ENCODE peak calls at places on chromosomes 11 and 22, in four cellular contexts. One of them, this sample, is unnamed.

GRCh38 chr22:43326342-43326825 is 16.8 kb downstream of the SCUBE1 start:
- DNase-seq in spleen: peak
- DNase-seq in sigmoid colon: no peak
- DNase-seq in endothelial cell of umbilical vein: peak
- DNase-seq in this sample: no peak

GRCh38 chr11:17853280-17853679 is 118.7 kb downstream of the KCNC1 start:
- DNase-seq in sigmoid colon: no peak
- DNase-seq in endothelial cell of umbilical vein: no peak
- DNase-seq in spleen: no peak
- DNase-seq in this sample: no peak

GRCh38 chr11:96098511-96099241 is 174.8 kb upstream of the MTMR2 start:
- DNase-seq in endothelial cell of umbilical vein: no peak
- DNase-seq in spleen: no peak
- DNase-seq in sigmoid colon: no peak
- DNase-seq in this sample: no peak

GRCh38 chr11:116936754-116937153 is 99.3 kb upstream of the APOA1 start:
- DNase-seq in sigmoid colon: no peak
- DNase-seq in endothelial cell of umbilical vein: no peak
- DNase-seq in spleen: no peak
- DNase-seq in this sample: no peak

GRCh38 chr11:113415343-113415742 is 27.8 kb downstream of the ANKK1 start:
- DNase-seq in endothelial cell of umbilical vein: no peak
- DNase-seq in spleen: peak
- DNase-seq in sigmoid colon: no peak
- DNase-seq in this sample: no peak

GRCh38 chr22:38879102-38879729 is 7.2 kb upstream of the CBX6 start:
- DNase-seq in endothelial cell of umbilical vein: no peak
- DNase-seq in spleen: no peak
- DNase-seq in sigmoid colon: no peak
- DNase-seq in this sample: no peak

GRCh38 chr11:19060629-19061028 is at the start of gene MRGPRX2:
- DNase-seq in sigmoid colon: no peak
- DNase-seq in endothelial cell of umbilical vein: peak
- DNase-seq in spleen: no peak
- DNase-seq in this sample: no peak

GRCh38 chr11:34343153-34343552 is 14.7 kb downstream of the ABTB2 start:
- DNase-seq in spleen: no peak
- DNase-seq in sigmoid colon: no peak
- DNase-seq in endothelial cell of umbilical vein: no peak
- DNase-seq in this sample: no peak

DNA sequence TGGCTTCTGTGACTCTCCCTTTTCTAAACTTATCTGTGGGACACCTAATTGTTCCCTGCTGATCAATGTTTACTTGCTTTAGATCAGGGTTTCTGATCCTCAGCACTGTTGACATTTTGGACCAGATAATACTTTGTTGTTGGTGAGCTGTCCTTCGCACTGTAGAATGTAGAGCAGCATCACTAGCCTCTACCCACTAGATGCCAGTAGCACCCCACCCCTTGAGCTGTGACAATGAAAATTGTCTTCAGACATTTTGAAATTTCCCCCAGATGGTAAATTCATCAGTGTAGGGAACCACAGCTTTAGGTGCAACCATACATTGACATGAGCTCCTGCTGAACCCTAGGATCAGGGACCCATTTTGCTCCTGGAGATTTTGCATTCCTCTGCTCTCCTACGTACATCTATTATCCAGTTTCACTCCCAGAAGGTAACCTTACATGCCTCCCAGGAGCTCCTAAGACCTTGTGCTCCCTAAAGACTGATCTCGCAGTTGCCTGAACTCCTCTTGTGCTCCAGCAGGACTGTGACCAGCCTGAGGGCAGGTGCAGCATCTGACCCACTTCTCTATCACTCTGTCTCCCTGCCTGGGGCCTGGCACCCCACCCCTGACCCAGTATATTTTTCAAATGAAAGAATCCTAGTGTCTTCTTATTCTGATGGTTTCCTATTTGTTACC is 107.8 kb downstream of the FAR1 start:
- DNase-seq in spleen: no peak
- DNase-seq in endothelial cell of umbilical vein: no peak
- DNase-seq in sigmoid colon: no peak
- DNase-seq in this sample: no peak
- TF ChIP-seq CTCF in spleen: no peak
- TF ChIP-seq CTCF in endothelial cell of umbilical vein: no peak
- TF ChIP-seq CTCF in sigmoid colon: no peak
- TF ChIP-seq CTCF in this sample: no peak

DNA sequence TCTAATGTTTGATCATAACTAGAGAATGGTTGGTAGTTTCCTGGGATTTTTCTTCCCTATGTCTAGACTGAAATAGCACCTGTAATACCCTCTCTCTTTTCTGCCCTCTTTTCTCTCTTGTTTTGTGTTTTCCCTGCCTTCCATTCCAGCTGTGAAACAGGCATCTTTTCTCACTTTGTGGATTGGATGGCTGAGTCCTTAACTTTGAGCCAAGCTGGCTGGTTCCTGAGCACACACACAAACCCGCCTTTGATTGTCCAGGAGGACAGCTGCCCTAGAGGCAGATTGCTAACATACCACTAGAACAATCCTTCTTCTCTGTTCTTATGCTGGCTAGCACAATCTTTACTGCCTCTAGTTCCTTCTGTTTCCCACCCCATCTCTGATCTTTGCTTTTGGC is 17.7 kb downstream of the CTNND1 start:
- DNase-seq in endothelial cell of umbilical vein: peak
- DNase-seq in spleen: no peak
- DNase-seq in sigmoid colon: no peak
- DNase-seq in this sample: no peak
- TF ChIP-seq POLR2AphosphoS5 in endothelial cell of umbilical vein: no peak
- TF ChIP-seq POLR2AphosphoS5 in spleen: no peak
- TF ChIP-seq POLR2AphosphoS5 in sigmoid colon: no peak
- TF ChIP-seq POLR2AphosphoS5 in this sample: no peak

GRCh38 chr11:2406476-2406875 is 5.9 kb downstream of the TSSC4 start:
- DNase-seq in sigmoid colon: no peak
- DNase-seq in spleen: no peak
- DNase-seq in endothelial cell of umbilical vein: no peak
- DNase-seq in this sample: no peak

GRCh38 chr11:2402106-2402505 is 1.6 kb downstream of the TSSC4 start:
- DNase-seq in sigmoid colon: no peak
- DNase-seq in endothelial cell of umbilical vein: no peak
- DNase-seq in spleen: peak
- DNase-seq in this sample: no peak

GRCh38 chr11:2406878-2407410 is 6.4 kb downstream of the TSSC4 start:
- DNase-seq in endothelial cell of umbilical vein: no peak
- DNase-seq in spleen: no peak
- DNase-seq in sigmoid colon: no peak
- DNase-seq in this sample: no peak

GRCh38 chr11:2402890-2403645 is 2.5 kb downstream of the TSSC4 start:
- DNase-seq in sigmoid colon: no peak
- DNase-seq in spleen: peak
- DNase-seq in endothelial cell of umbilical vein: no peak
- DNase-seq in this sample: no peak

GRCh38 chr11:2404735-2405196 is 4.2 kb downstream of the TSSC4 start:
- DNase-seq in spleen: no peak
- DNase-seq in sigmoid colon: no peak
- DNase-seq in endothelial cell of umbilical vein: no peak
- DNase-seq in this sample: no peak
- TF ChIP-seq POLR2A in spleen: no peak
- TF ChIP-seq POLR2A in sigmoid colon: no peak
- TF ChIP-seq POLR2A in endothelial cell of umbilical vein: no peak
- TF ChIP-seq POLR2A in this sample: no peak

GRCh38 chr11:78921517-78921916 is 346.9 kb upstream of the NARS2 start:
- DNase-seq in spleen: no peak
- DNase-seq in endothelial cell of umbilical vein: no peak
- DNase-seq in sigmoid colon: no peak
- DNase-seq in this sample: no peak

GRCh38 chr11:78922886-78923625 is 348.4 kb upstream of the NARS2 start:
- DNase-seq in spleen: no peak
- DNase-seq in endothelial cell of umbilical vein: no peak
- DNase-seq in sigmoid colon: no peak
- DNase-seq in this sample: no peak

GRCh38 chr11:78916759-78917158 is 342.1 kb upstream of the NARS2 start:
- DNase-seq in endothelial cell of umbilical vein: no peak
- DNase-seq in sigmoid colon: no peak
- DNase-seq in spleen: no peak
- DNase-seq in this sample: no peak

GRCh38 chr11:78914503-78914902 is 339.8 kb upstream of the NARS2 start:
- DNase-seq in endothelial cell of umbilical vein: no peak
- DNase-seq in sigmoid colon: no peak
- DNase-seq in spleen: no peak
- DNase-seq in this sample: no peak

DNA sequence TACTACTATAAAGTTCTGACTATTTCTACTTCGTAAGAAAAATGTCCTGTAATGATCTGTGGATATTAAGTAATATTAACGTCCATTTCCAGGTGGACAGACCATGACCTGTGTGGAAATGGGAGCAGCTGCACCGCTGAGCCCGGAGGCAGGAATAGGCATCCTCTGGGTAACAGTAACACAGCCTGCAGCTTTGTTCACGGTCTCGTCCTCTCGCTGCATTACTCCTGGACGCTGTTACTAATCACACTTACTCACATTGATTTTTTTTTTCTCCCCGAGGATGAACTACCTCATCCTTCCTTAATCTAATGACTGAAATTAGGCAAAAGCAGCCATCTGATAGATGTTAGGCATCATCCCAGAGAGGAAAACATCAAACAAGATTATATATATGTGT is 345.7 kb upstream of the NARS2 start:
- DNase-seq in spleen: no peak
- DNase-seq in endothelial cell of umbilical vein: no peak
- DNase-seq in sigmoid colon: no peak
- DNase-seq in this sample: no peak
- TF ChIP-seq CTCF in spleen: no peak
- TF ChIP-seq CTCF in endothelial cell of umbilical vein: no peak
- TF ChIP-seq CTCF in sigmoid colon: no peak
- TF ChIP-seq CTCF in this sample: no peak

DNA sequence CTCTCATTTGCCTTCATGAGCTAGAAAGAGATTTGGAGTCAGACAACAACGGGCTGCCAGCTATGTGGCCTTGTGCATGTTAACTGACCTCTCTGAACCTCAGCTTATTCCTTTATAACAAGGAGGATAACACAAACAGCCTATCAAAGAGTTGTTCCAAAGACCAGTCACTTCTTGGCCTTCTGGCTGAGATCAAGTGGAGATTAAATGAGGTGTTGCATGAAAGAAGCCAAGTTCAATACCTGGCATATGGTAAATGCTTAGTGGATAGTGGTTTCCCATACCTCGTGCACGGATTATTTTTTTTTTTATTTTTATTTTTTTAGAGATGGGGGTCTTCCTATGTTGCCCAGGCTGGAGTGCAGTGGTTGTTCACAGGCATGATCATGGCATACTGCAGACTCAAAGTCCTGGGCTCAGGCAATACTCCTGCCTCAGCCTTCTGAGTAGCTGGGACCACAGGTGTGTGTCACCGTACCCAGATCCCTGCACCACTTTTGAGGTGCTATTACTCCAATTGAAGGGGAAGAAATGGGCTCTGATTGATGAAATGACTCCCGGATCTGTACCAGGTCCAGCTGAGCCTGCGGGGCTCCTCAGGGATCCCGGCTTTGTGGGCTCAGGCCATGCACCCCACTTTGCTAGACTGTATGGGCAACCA is 4.9 kb downstream of the LGALS1 start:
- DNase-seq in endothelial cell of umbilical vein: no peak
- DNase-seq in sigmoid colon: no peak
- DNase-seq in spleen: no peak
- DNase-seq in this sample: no peak
- TF ChIP-seq POLR2AphosphoS5 in endothelial cell of umbilical vein: peak
- TF ChIP-seq POLR2AphosphoS5 in sigmoid colon: no peak
- TF ChIP-seq POLR2AphosphoS5 in spleen: no peak
- TF ChIP-seq POLR2AphosphoS5 in this sample: no peak

This sample was measured in transverse colon.